ENCODE peak calls at places on chromosomes 5 and 9, in nine cellular contexts. M is IMR-90, B is uterus, U is Peyer's patch, T is sigmoid colon, O is H54, G is HCT116, C is tibial nerve, W is prostate gland. N is an unnamed sample.

GRCh38 chr9:36008774-36009300 is 27.9 kb upstream of the RECK start:
- DNase-seq in M (peak), B (peak), U (peak), T (peak), O (peak), G (peak), C (peak), W (peak), N (peak)

GRCh38 chr5:14032944-14033343 is 88.5 kb upstream of the DNAH5 start:
- DNase-seq in M (peak), B (no peak), U (no peak), T (no peak), O (peak), G (peak), C (no peak), W (no peak), N (no peak)

GRCh38 chr5:179380211-179381035 is 35.2 kb upstream of the ADAMTS2 start:
- DNase-seq in M (no peak), B (no peak), U (no peak), T (peak), O (no peak), G (no peak), C (no peak), W (no peak), N (no peak)

GRCh38 chr5:156758012-156758791 is 91.9 kb upstream of the PPP1R2B start:
- DNase-seq in M (no peak), B (no peak), U (no peak), T (no peak), O (no peak), G (no peak), C (no peak), W (no peak), N (no peak)

GRCh38 chr9:6443661-6444060 is 30.7 kb downstream of the UHRF2 start:
- DNase-seq in M (no peak), B (no peak), U (no peak), T (no peak), O (no peak), G (no peak), C (no peak), W (no peak), N (no peak)

GRCh38 chr5:6049662-6050061 is 328.7 kb downstream of the MED10 start:
- DNase-seq in M (no peak), B (no peak), U (no peak), T (no peak), O (no peak), G (no peak), C (no peak), W (no peak), N (no peak)

GRCh38 chr5:949815-950560 is 57.3 kb downstream of the TRIP13 start:
- DNase-seq in M (no peak), B (no peak), U (no peak), T (no peak), O (no peak), G (no peak), C (no peak), W (no peak), N (no peak)

GRCh38 chr5:119255571-119256356 is 100.1 kb upstream of the TNFAIP8 start:
- DNase-seq in M (peak), B (no peak), U (no peak), T (no peak), O (no peak), G (peak), C (no peak), W (no peak), N (peak)

GRCh38 chr5:166625210-166625865 is 1666.1 kb upstream of the WWC1 start:
- DNase-seq in M (no peak), B (no peak), U (no peak), T (no peak), O (no peak), G (no peak), C (no peak), W (no peak), N (no peak)

GRCh38 chr9:36031774-36032565 is 4.7 kb upstream of the RECK start:
- DNase-seq in M (no peak), B (no peak), U (no peak), T (no peak), O (no peak), G (no peak), C (no peak), W (no peak), N (no peak)

GRCh38 chr5:143913008-143913752 is 101.2 kb downstream of the HMHB1 start:
- DNase-seq in M (peak), B (no peak), U (no peak), T (no peak), O (peak), G (no peak), C (no peak), W (no peak), N (no peak)

GRCh38 chr5:133828727-133829126 is 139.7 kb downstream of the C5orf15 start:
- DNase-seq in M (no peak), B (no peak), U (no peak), T (no peak), O (no peak), G (no peak), C (no peak), W (no peak), N (no peak)

GRCh38 chr9:27542519-27542918 is 12.9 kb upstream of the MOB3B start:
- DNase-seq in M (no peak), B (no peak), U (no peak), T (no peak), O (no peak), G (no peak), C (no peak), W (peak), N (no peak)

GRCh38 chr5:72082048-72082447 is 25.2 kb upstream of the MAP1B start:
- DNase-seq in M (no peak), B (no peak), U (no peak), T (no peak), O (no peak), G (no peak), C (no peak), W (no peak), N (no peak)

GRCh38 chr9:107214915-107215314 is 68.2 kb upstream of the RAD23B start:
- DNase-seq in M (peak), B (no peak), U (no peak), T (no peak), O (no peak), G (no peak), C (no peak), W (no peak), N (no peak)

GRCh38 chr9:99852617-99853016 is 30.9 kb downstream of the NR4A3 start:
- DNase-seq in M (no peak), B (no peak), U (no peak), T (no peak), O (no peak), G (no peak), C (no peak), W (no peak), N (no peak)

GRCh38 chr5:170338272-170338671 is 40.7 kb upstream of the LCP2 start:
- DNase-seq in M (no peak), B (no peak), U (no peak), T (no peak), O (no peak), G (no peak), C (no peak), W (no peak), N (no peak)

GRCh38 chr9:135924628-135925338 is 17.4 kb upstream of the CAMSAP1 start:
- DNase-seq in M (no peak), B (no peak), U (no peak), T (no peak), O (no peak), G (no peak), C (no peak), W (no peak), N (no peak)

GRCh38 chr5:139565411-139566305 is 4.5 kb downstream of the UBE2D2 start:
- DNase-seq in M (peak), B (no peak), U (peak), T (peak), O (no peak), G (no peak), C (no peak), W (no peak), N (peak)

GRCh38 chr5:179294891-179295777 is 50.1 kb downstream of the ADAMTS2 start:
- DNase-seq in M (no peak), B (no peak), U (no peak), T (peak), O (no peak), G (no peak), C (no peak), W (no peak), N (no peak)

GRCh38 chr9:98184326-98184725 is 8.1 kb downstream of the CORO2A start:
- DNase-seq in M (no peak), B (no peak), U (no peak), T (no peak), O (no peak), G (no peak), C (no peak), W (no peak), N (no peak)

GRCh38 chr5:175860531-175861045 is 10.8 kb upstream of the CPLX2 start:
- DNase-seq in M (no peak), B (no peak), U (no peak), T (no peak), O (no peak), G (no peak), C (no peak), W (no peak), N (no peak)

GRCh38 chr9:129828969-129829368 is 5.0 kb upstream of the TOR1A start:
- DNase-seq in M (no peak), B (no peak), U (no peak), T (no peak), O (no peak), G (no peak), C (no peak), W (no peak), N (no peak)

GRCh38 chr5:155308289-155308688 is 294.7 kb downstream of the KIF4B start:
- DNase-seq in M (no peak), B (no peak), U (no peak), T (no peak), O (no peak), G (no peak), C (no peak), W (no peak), N (no peak)

GRCh38 chr5:60332244-60333018 is 367.5 kb downstream of the DEPDC1B start:
- DNase-seq in M (peak), B (no peak), U (no peak), T (no peak), O (peak), G (no peak), C (no peak), W (no peak), N (peak)

GRCh38 chr9:136526625-136527066 is 19.2 kb downstream of the NOTCH1 start:
- DNase-seq in M (no peak), B (no peak), U (no peak), T (no peak), O (no peak), G (no peak), C (no peak), W (no peak), N (no peak)

GRCh38 chr5:122978644-122979297 is 57.8 kb downstream of the PPIC start:
- DNase-seq in M (no peak), B (no peak), U (no peak), T (no peak), O (no peak), G (no peak), C (no peak), W (no peak), N (no peak)

GRCh38 chr9:112278152-112278551 is 55.3 kb downstream of the PTBP3 start:
- DNase-seq in M (peak), B (no peak), U (no peak), T (no peak), O (no peak), G (no peak), C (no peak), W (no peak), N (no peak)

GRCh38 chr9:126591083-126591482 is 22.6 kb upstream of the LMX1B start:
- DNase-seq in M (peak), B (no peak), U (no peak), T (no peak), O (peak), G (no peak), C (no peak), W (no peak), N (no peak)

GRCh38 chr9:134606951-134607733 is 34.5 kb upstream of the COL5A1 start:
- DNase-seq in M (no peak), B (peak), U (peak), T (no peak), O (no peak), G (peak), C (no peak), W (no peak), N (no peak)

GRCh38 chr9:115524467-115525059 is 406.6 kb upstream of the TNC start:
- DNase-seq in M (peak), B (peak), U (no peak), T (no peak), O (peak), G (peak), C (no peak), W (peak), N (peak)

GRCh38 chr5:162888268-162888667 is 549.1 kb upstream of the CCNG1 start:
- DNase-seq in M (no peak), B (no peak), U (no peak), T (no peak), O (no peak), G (no peak), C (no peak), W (no peak), N (no peak)

GRCh38 chr5:4883388-4883787 is 256.7 kb upstream of the ADAMTS16 start:
- DNase-seq in M (no peak), B (no peak), U (no peak), T (peak), O (no peak), G (no peak), C (no peak), W (no peak), N (no peak)

GRCh38 chr9:83420486-83420885 is 117.7 kb downstream of the FRMD3 start:
- DNase-seq in M (no peak), B (no peak), U (no peak), T (no peak), O (no peak), G (no peak), C (no peak), W (no peak), N (no peak)

GRCh38 chr9:4113711-4114110 is 186.2 kb downstream of the GLIS3 start:
- DNase-seq in M (no peak), B (no peak), U (no peak), T (no peak), O (no peak), G (no peak), C (no peak), W (no peak), N (no peak)

GRCh38 chr5:175216991-175217390 is 227.0 kb downstream of the DRD1 start:
- DNase-seq in M (peak), B (no peak), U (no peak), T (no peak), O (no peak), G (no peak), C (no peak), W (peak), N (no peak)

GRCh38 chr9:34989056-34989945 is at the start of gene DNAJB5:
- DNase-seq in M (peak), B (peak), U (peak), T (peak), O (peak), G (peak), C (peak), W (peak), N (peak)
- TF ChIP-seq POLR2A in M (peak), B (peak), U (peak), T (peak), O (peak), G (peak), C (peak), W (peak), N (peak)

DNA sequence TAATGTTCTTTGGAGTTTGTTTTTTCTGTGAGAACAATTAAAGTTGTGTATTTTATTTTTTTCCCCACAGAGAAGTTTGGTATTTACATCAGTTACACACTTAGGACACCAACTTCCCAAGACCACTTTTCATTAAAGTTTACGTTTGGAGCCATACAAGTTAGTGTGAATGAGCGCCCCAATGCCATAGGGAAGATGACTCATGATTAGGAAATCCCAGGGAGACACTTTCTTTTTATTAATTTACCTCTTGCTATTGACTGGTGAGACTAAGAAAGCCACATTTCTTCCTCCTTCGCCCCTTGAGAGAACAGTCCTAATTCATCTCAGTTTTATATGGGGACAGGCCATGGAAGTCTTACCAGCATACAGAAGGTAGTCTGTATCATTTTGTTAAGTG is 57.1 kb downstream of the EDIL3 start:
- DNase-seq in M (no peak), B (no peak), U (no peak), T (no peak), O (no peak), G (no peak), C (no peak), W (no peak), N (peak)
- TF ChIP-seq POLR2A in M (no peak), B (no peak), U (no peak), T (no peak), O (no peak), G (no peak), C (no peak), W (no peak), N (no peak)

GRCh38 chr9:93064392-93065124 is 6.1 kb downstream of the SUSD3 start:
- DNase-seq in M (no peak), B (no peak), U (peak), T (no peak), O (no peak), G (no peak), C (no peak), W (peak), N (peak)
- TF ChIP-seq POLR2A in M (no peak), B (no peak), U (peak), T (no peak), O (no peak), G (no peak), C (no peak), W (no peak), N (peak)

DNA sequence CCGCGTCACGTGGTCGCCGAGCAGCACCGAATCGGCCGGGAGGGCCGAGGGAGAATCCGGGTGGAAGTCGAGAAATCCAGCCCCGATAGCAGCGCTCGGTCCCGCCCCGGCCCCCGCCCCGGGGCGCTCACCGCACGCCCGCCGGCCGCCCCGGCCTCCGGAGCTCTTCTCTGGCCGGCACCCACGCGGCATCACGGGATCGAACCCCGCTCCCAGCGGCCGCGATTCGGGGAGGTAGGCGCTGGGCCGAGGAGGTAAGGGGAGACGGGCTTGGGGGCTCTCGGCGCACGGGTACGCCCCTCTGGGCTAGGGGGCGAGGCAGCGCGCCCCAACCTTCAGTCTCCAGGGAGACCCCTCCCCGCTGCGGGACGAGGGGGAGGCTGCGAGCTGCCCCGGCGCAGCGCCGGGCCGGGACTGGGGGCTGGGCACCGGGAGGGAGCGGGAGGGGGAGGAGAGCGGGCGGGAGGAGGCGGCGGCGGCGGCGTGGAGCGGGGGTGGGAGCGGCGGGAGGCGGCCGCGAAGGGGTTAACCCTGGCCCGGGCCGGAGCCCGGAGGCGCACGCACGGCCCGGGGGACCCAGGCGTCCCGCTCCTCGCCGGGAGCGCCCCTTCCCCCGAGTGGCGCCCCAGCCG is 22.0 kb upstream of the NDST1 start:
- DNase-seq in M (peak), B (peak), U (peak), T (peak), O (no peak), G (no peak), C (peak), W (peak), N (peak)
- TF ChIP-seq POLR2A in M (no peak), B (peak), U (peak), T (no peak), O (peak), G (no peak), C (no peak), W (peak), N (no peak)

GRCh38 chr9:128067898-128068655 is at the start of gene SLC25A25:
- DNase-seq in M (peak), B (peak), U (peak), T (peak), O (peak), G (peak), C (peak), W (peak), N (peak)
- TF ChIP-seq POLR2A in M (peak), B (peak), U (peak), T (no peak), O (peak), G (no peak), C (peak), W (peak), N (no peak)

GRCh38 chr5:150640311-150641005 is at the start of gene SYNPO:
- DNase-seq in M (peak), B (peak), U (no peak), T (peak), O (peak), G (no peak), C (peak), W (peak), N (peak)
- TF ChIP-seq POLR2A in M (peak), B (no peak), U (no peak), T (no peak), O (peak), G (no peak), C (peak), W (no peak), N (no peak)